ENCODE peak calls at places on chromosomes 11 and 22, in four cellular contexts. L is body of pancreas, X is adrenal gland, J is tibial nerve. E is an unnamed sample. For H3K36me3, the result is how much of the 10 kb centered on the place peaks cover.

GRCh38 chr11:2271077-2271326 is 614 bp upstream of the ASCL2 start:
- DNase-seq in L (peak), X (no peak), J (no peak), E (peak)

GRCh38 chr11:31237819-31238771 is 131.4 kb downstream of the DCDC1 start:
- DNase-seq in L (no peak), X (no peak), J (no peak), E (no peak)

GRCh38 chr11:124757320-124757719 is 4.8 kb downstream of the ESAM start:
- DNase-seq in L (no peak), X (no peak), J (no peak), E (no peak)

GRCh38 chr22:26949193-26949592 is 291.8 kb downstream of the MIAT start:
- DNase-seq in L (peak), X (peak), J (no peak), E (no peak)

GRCh38 chr11:69486056-69486772 is 4.8 kb downstream of the LINC01488 start:
- DNase-seq in L (no peak), X (no peak), J (no peak), E (no peak)

GRCh38 chr11:27282806-27283205 is 80.2 kb downstream of the CCDC34 start:
- DNase-seq in L (no peak), X (peak), J (no peak), E (no peak)

GRCh38 chr11:95592455-95592854 is 197.1 kb downstream of the FAM76B start:
- DNase-seq in L (no peak), X (no peak), J (peak), E (no peak)

GRCh38 chr11:9150501-9150900 is 59.1 kb upstream of the SCUBE2 start:
- DNase-seq in L (no peak), X (no peak), J (no peak), E (no peak)

GRCh38 chr11:95926714-95927113 is 2.8 kb upstream of the MTMR2 start:
- DNase-seq in L (no peak), X (no peak), J (no peak), E (no peak)

GRCh38 chr11:38182126-38182907 is 1584.3 kb upstream of the RAG2 start:
- DNase-seq in L (no peak), X (no peak), J (no peak), E (no peak)

GRCh38 chr11:69055598-69056516 is 7.1 kb downstream of the TPCN2 start:
- DNase-seq in L (no peak), X (peak), J (no peak), E (peak)

GRCh38 chr11:68847395-68847794 is 5.7 kb upstream of the CPT1A start:
- DNase-seq in L (no peak), X (no peak), J (no peak), E (no peak)

GRCh38 chr11:19962795-19963163 is 197.5 kb downstream of the DBX1 start:
- DNase-seq in L (no peak), X (no peak), J (no peak), E (no peak)

GRCh38 chr11:120660024-120660565 is 148.5 kb downstream of the GRIK4 start:
- DNase-seq in L (peak), X (peak), J (no peak), E (peak)

GRCh38 chr11:22703561-22703960 is 37.1 kb downstream of the GAS2 start:
- DNase-seq in L (no peak), X (no peak), J (no peak), E (no peak)

GRCh38 chr11:86204356-86204755 is 40.2 kb upstream of the EED start:
- DNase-seq in L (no peak), X (no peak), J (no peak), E (no peak)

GRCh38 chr22:50738649-50739227 is 734 bp downstream of the ACR start:
- DNase-seq in L (no peak), X (peak), J (peak), E (no peak)

GRCh38 chr11:114053406-114053805 is 6.1 kb upstream of the ZBTB16 start:
- DNase-seq in L (no peak), X (no peak), J (no peak), E (no peak)

GRCh38 chr11:68798221-68798813 is 43.4 kb downstream of the CPT1A start:
- DNase-seq in L (peak), X (no peak), J (no peak), E (peak)

GRCh38 chr22:50489363-50490243 is 2.9 kb downstream of the MIOX start:
- DNase-seq in L (no peak), X (no peak), J (no peak), E (no peak)

GRCh38 chr22:29382575-29383328 is 5.6 kb downstream of the AP1B1 start:
- DNase-seq in L (peak), X (no peak), J (no peak), E (peak)

GRCh38 chr11:7892059-7892699 is 38.9 kb downstream of the OR10A6 start:
- DNase-seq in L (no peak), X (no peak), J (no peak), E (no peak)

GRCh38 chr11:84408946-84409411 is 1122.8 kb upstream of the CCDC90B start:
- DNase-seq in L (no peak), X (no peak), J (no peak), E (no peak)

GRCh38 chr22:17237031-17237668 is 17.9 kb upstream of the ADA2 start:
- DNase-seq in L (no peak), X (no peak), J (no peak), E (no peak)

GRCh38 chr11:122100222-122101080 is 15.6 kb downstream of the BLID start:
- DNase-seq in L (peak), X (peak), J (peak), E (peak)

GRCh38 chr11:2442554-2442953 is 1.8 kb downstream of the TRPM5 start:
- DNase-seq in L (no peak), X (peak), J (no peak), E (no peak)

GRCh38 chr11:35267504-35267903 is 128.5 kb downstream of the CD44 start:
- DNase-seq in L (no peak), X (no peak), J (no peak), E (no peak)

GRCh38 chr11:6563121-6563619 is 40.2 kb downstream of the RRP8 start:
- DNase-seq in L (no peak), X (no peak), J (no peak), E (no peak)

GRCh38 chr11:62337682-62338181 is 484 bp downstream of the ASRGL1 start:
- DNase-seq in L (peak), X (no peak), J (no peak), E (peak)

GRCh38 chr11:130323452-130324448 is 9.0 kb upstream of the ZBTB44 start:
- DNase-seq in L (no peak), X (no peak), J (no peak), E (no peak)

GRCh38 chr22:42943981-42944380 is 71.0 kb downstream of the PACSIN2 start:
- DNase-seq in L (no peak), X (no peak), J (no peak), E (no peak)

GRCh38 chr11:73968356-73968966 is 14.2 kb downstream of the UCP2 start:
- DNase-seq in L (no peak), X (no peak), J (no peak), E (no peak)

GRCh38 chr11:34682822-34683221 is 61.9 kb downstream of the EHF start:
- DNase-seq in L (no peak), X (no peak), J (no peak), E (no peak)

GRCh38 chr22:28172948-28173360 is 253.9 kb upstream of the PITPNB start:
- DNase-seq in L (no peak), X (no peak), J (no peak), E (no peak)

GRCh38 chr11:94895971-94896370 is 77.4 kb downstream of the CWC15 start:
- DNase-seq in L (no peak), X (no peak), J (no peak), E (no peak)

DNA sequence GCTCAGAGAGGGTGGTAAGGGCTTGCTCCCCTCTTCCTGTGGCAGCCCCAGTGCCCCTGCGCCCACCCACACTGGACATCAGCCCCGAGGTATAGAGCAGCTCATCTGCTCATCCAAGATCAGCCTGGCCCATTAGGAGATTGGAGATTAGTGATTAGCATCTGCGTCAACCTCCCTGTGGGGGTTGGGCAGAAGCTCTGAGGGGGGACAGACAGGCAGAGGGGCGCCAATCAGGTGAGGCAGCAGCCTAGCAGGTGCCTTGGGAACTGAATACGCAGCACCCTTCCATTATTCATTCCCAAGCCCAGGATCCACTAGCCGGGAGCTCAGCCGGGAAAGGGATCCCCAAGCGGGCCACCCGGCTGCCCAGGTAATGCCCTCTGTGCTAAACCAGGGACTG is 11.0 kb downstream of the SMTN start:
- DNase-seq in L (no peak), X (no peak), J (no peak), E (no peak)
- H3K4me3 ChIP-seq in L (no peak), X (no peak), J (no peak), E (peak)

GRCh38 chr11:57399221-57399620 is 8.8 kb upstream of the PRG2 start:
- DNase-seq in L (no peak), X (no peak), J (no peak), E (no peak)

GRCh38 chr11:57397394-57397990 is 7.0 kb upstream of the PRG2 start:
- DNase-seq in L (no peak), X (no peak), J (no peak), E (no peak)

GRCh38 chr11:57394203-57394602 is 3.8 kb upstream of the PRG2 start:
- DNase-seq in L (no peak), X (no peak), J (no peak), E (no peak)

GRCh38 chr11:57396744-57397143 is 6.3 kb upstream of the PRG2 start:
- DNase-seq in L (no peak), X (no peak), J (no peak), E (no peak)

GRCh38 chr11:57395905-57396623 is 5.6 kb upstream of the PRG2 start:
- DNase-seq in L (no peak), X (no peak), J (no peak), E (no peak)
- TF ChIP-seq POLR2A in L (no peak), X (no peak), J (no peak), E (no peak)

DNA sequence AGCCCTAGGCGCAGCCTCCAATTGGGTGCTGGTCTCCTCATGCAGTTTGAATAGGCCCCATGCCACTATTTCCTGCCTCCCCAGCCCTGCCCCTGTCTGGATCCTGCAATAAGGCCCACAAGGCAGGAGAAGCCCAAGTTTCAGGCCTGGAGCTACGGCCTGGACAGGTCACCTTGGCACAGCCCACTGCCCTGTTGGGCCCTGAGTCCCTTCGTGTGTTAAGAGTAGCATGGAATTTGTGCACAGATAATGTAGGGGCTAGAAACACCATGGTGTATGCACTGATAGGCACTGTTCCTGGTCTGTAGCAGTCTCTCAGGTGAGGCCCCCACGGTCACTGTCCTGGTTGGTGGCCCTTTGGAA is 20.1 kb downstream of the CDC45 start:
- DNase-seq in L (no peak), X (no peak), J (no peak), E (no peak)
- H3K36me3 ChIP-seq in L (under half), X (under half), J (under half), E (under half)

GRCh38 chr11:83206771-83207413 is 13.4 kb downstream of the ANKRD42 start:
- DNase-seq in L (no peak), X (no peak), J (no peak), E (no peak)
- H3K4me3 ChIP-seq in L (no peak), X (no peak), J (no peak), E (no peak)

GRCh38 chr11:59810911-59811259 is 307 bp upstream of the MRPL16 start:
- DNase-seq in L (no peak), X (no peak), J (no peak), E (no peak)

GRCh38 chr11:59807047-59807446 is 3.5 kb downstream of the MRPL16 start:
- DNase-seq in L (no peak), X (no peak), J (no peak), E (peak)

GRCh38 chr11:59813364-59813763 is 2.8 kb upstream of the MRPL16 start:
- DNase-seq in L (no peak), X (no peak), J (no peak), E (no peak)

GRCh38 chr11:59812220-59812619 is 1.6 kb upstream of the MRPL16 start:
- DNase-seq in L (no peak), X (no peak), J (no peak), E (no peak)

GRCh38 chr11:59810189-59810910 is at the start of gene MRPL16:
- DNase-seq in L (peak), X (peak), J (peak), E (peak)
- TF ChIP-seq POLR2A in L (peak), X (no peak), J (peak), E (peak)

GRCh38 chr22:41511521-41511968 is 32.7 kb downstream of the POLR3H start:
- DNase-seq in L (no peak), X (no peak), J (no peak), E (no peak)
- H3K36me3 ChIP-seq in L (under half), X (half or more), J (under half), E (under half)

GRCh38 chr11:119178166-119178680 is 7.1 kb upstream of the NHERF4 start:
- DNase-seq in L (no peak), X (no peak), J (no peak), E (no peak)

GRCh38 chr11:119172513-119172912 is 4.0 kb downstream of the NLRX1 start:
- DNase-seq in L (no peak), X (no peak), J (no peak), E (no peak)

GRCh38 chr11:119175493-119176077 is 7.1 kb downstream of the NLRX1 start:
- DNase-seq in L (no peak), X (no peak), J (no peak), E (no peak)

GRCh38 chr11:119169272-119169719 is 771 bp downstream of the NLRX1 start:
- DNase-seq in L (peak), X (peak), J (no peak), E (no peak)

DNA sequence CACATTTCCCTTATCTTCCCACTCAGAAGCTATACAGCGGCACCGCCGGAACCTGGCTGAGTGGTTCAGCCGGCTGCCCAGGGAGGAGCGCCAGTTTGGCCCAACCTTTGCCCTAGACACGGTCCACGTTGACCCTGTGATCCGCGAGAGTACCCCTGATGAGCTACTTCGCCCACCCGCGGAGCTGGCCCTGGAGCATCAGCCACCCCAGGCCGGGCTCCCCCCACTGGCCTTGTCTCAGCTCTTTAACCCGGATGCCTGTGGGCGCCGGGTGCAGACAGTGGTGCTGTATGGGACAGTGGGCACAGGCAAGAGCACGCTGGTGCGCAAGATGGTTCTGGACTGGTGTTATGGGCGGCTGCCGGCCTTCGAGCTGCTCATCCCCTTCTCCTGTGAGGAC is 4.9 kb downstream of the NLRX1 start:
- DNase-seq in L (no peak), X (no peak), J (no peak), E (no peak)
- H3K4me3 ChIP-seq in L (no peak), X (no peak), J (no peak), E (no peak)

GRCh38 chr11:65132988-65133700 is 1.2 kb downstream of the SYVN1 start:
- DNase-seq in L (peak), X (peak), J (no peak), E (peak)
- TF ChIP-seq POLR2A in L (peak), X (no peak), J (no peak), E (peak)

DNA sequence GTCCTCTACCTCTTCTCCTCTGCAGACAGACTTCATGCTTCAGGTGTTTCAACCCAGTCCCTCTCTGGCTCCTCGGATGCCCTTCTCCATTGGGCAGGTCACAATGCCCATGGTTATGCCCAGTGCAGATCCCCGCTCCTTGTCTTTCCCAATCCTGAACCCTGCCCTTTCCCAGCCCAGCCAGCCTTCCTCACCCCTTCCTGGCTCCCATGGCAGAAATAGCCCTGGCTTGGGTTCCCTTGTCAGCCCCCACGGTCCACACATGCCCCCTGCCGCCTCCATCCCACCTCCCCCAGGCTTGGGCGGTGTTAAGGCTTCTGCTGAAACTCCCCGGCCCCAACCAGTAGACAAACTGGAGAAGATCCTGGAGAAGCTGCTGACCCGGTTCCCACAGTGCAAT is 9.3 kb upstream of the BACE1-AS start:
- DNase-seq in L (no peak), X (no peak), J (no peak), E (no peak)
- H3K36me3 ChIP-seq in L (under half), X (under half), J (under half), E (under half)

GRCh38 chr11:46332093-46332567 is 15.1 kb upstream of the DGKZ start:
- DNase-seq in L (no peak), X (no peak), J (no peak), E (no peak)
- H3K4me3 ChIP-seq in L (no peak), X (no peak), J (peak), E (peak)